ENCODE peak calls at places on chromosome 5, in nine cellular contexts. H, S, X, Q, D, A, I, W and V are unnamed samples.

GRCh38 chr5:2752059-2752874 is 790 bp upstream of the IRX2 start:
- DNase-seq in H (no peak), S (peak), X (peak), Q (no peak), D (no peak), A (no peak), I (no peak), W (no peak), V (no peak)

GRCh38 chr5:179120951-179121666 is 60.9 kb downstream of the ZNF354C start:
- DNase-seq in H (no peak), S (no peak), X (peak), Q (no peak), D (no peak), A (no peak), I (no peak), W (no peak), V (no peak)

GRCh38 chr5:172110260-172110815 is 77.7 kb downstream of the STK10 start:
- DNase-seq in H (no peak), S (no peak), X (peak), Q (no peak), D (no peak), A (no peak), I (no peak), W (no peak), V (no peak)

GRCh38 chr5:107306597-107306996 is 364.1 kb downstream of the EFNA5 start:
- DNase-seq in H (no peak), S (no peak), X (no peak), Q (peak), D (no peak), A (no peak), I (no peak), W (no peak), V (no peak)

GRCh38 chr5:53674114-53674513 is 113.7 kb downstream of the NDUFS4 start:
- DNase-seq in H (no peak), S (no peak), X (no peak), Q (no peak), D (no peak), A (no peak), I (no peak), W (no peak), V (no peak)

GRCh38 chr5:33761139-33761538 is 130.7 kb downstream of the ADAMTS12 start:
- DNase-seq in H (no peak), S (peak), X (no peak), Q (no peak), D (peak), A (peak), I (no peak), W (no peak), V (no peak)

GRCh38 chr5:166907314-166907713 is 1384.1 kb upstream of the WWC1 start:
- DNase-seq in H (no peak), S (no peak), X (no peak), Q (no peak), D (no peak), A (no peak), I (no peak), W (no peak), V (no peak)

GRCh38 chr5:4038994-4039393 is 443.4 kb downstream of the IRX1 start:
- DNase-seq in H (no peak), S (no peak), X (no peak), Q (no peak), D (no peak), A (no peak), I (no peak), W (no peak), V (no peak)

GRCh38 chr5:93649234-93649900 is 66.3 kb downstream of the NR2F1 start:
- DNase-seq in H (no peak), S (no peak), X (no peak), Q (no peak), D (no peak), A (no peak), I (no peak), W (no peak), V (no peak)

GRCh38 chr5:2566280-2566679 is 185.2 kb downstream of the IRX2 start:
- DNase-seq in H (no peak), S (no peak), X (no peak), Q (no peak), D (no peak), A (no peak), I (no peak), W (no peak), V (no peak)

GRCh38 chr5:13987843-13988464 is 43.5 kb upstream of the DNAH5 start:
- DNase-seq in H (no peak), S (peak), X (no peak), Q (peak), D (peak), A (peak), I (no peak), W (peak), V (peak)

GRCh38 chr5:10145922-10146321 is 103.8 kb downstream of the ATPSCKMT start:
- DNase-seq in H (no peak), S (peak), X (no peak), Q (peak), D (no peak), A (peak), I (no peak), W (no peak), V (peak)

GRCh38 chr5:170576602-170577584 is 73.1 kb downstream of the KCNIP1 start:
- DNase-seq in H (no peak), S (peak), X (no peak), Q (no peak), D (no peak), A (no peak), I (no peak), W (no peak), V (no peak)

GRCh38 chr5:157269165-157269671 is 3.3 kb downstream of the CYFIP2 start:
- DNase-seq in H (no peak), S (no peak), X (no peak), Q (no peak), D (no peak), A (no peak), I (no peak), W (no peak), V (no peak)

GRCh38 chr5:178378527-178379484 is 146.2 kb upstream of the PHYKPL start:
- DNase-seq in H (no peak), S (no peak), X (peak), Q (no peak), D (no peak), A (no peak), I (no peak), W (no peak), V (no peak)

GRCh38 chr5:74575741-74576538 is 64.6 kb downstream of the ENC1 start:
- DNase-seq in H (no peak), S (peak), X (no peak), Q (peak), D (no peak), A (peak), I (no peak), W (no peak), V (no peak)

GRCh38 chr5:127863161-127863560 is 160.0 kb downstream of the CCDC192 start:
- DNase-seq in H (no peak), S (no peak), X (no peak), Q (peak), D (no peak), A (no peak), I (no peak), W (no peak), V (no peak)

GRCh38 chr5:132297211-132297940 is 3.2 kb downstream of the SLC22A4 start:
- DNase-seq in H (no peak), S (no peak), X (no peak), Q (no peak), D (no peak), A (no peak), I (no peak), W (no peak), V (no peak)

GRCh38 chr5:73126381-73126780 is 6.0 kb downstream of the TMEM171 start:
- DNase-seq in H (no peak), S (no peak), X (no peak), Q (no peak), D (no peak), A (no peak), I (no peak), W (no peak), V (peak)

GRCh38 chr5:149201121-149201637 is 59.9 kb downstream of the ABLIM3 start:
- DNase-seq in H (no peak), S (no peak), X (no peak), Q (no peak), D (no peak), A (no peak), I (no peak), W (no peak), V (no peak)

GRCh38 chr5:169384661-169385060 is 83.7 kb upstream of the SLIT3 start:
- DNase-seq in H (no peak), S (no peak), X (no peak), Q (no peak), D (peak), A (no peak), I (no peak), W (no peak), V (no peak)

GRCh38 chr5:1443991-1444360 is 1.3 kb downstream of the SLC6A3 start:
- DNase-seq in H (no peak), S (no peak), X (peak), Q (no peak), D (no peak), A (no peak), I (no peak), W (no peak), V (no peak)

GRCh38 chr5:157624144-157624543 is 28.1 kb downstream of the SOX30 start:
- DNase-seq in H (no peak), S (no peak), X (no peak), Q (no peak), D (no peak), A (no peak), I (no peak), W (no peak), V (no peak)